ENCODE peak calls at places on chromosome 21, in four cellular contexts. One of them, this sample, is unnamed.

GRCh38 chr21:41121785-41122415 is 46.1 kb upstream of the BACE2 start:
- DNase-seq in activated naive CD8-positive, alpha-beta T cell treated with anti-CD3 and anti-CD28 coated beads, Interleukin-2, amount 10 ng/mL, durations not matched to agents 7 days and 5 days: peak; percentile 75
- DNase-seq in fibroblast of lung: peak; percentile 71
- DNase-seq in EH: peak; percentile 69
- DNase-seq in this sample: peak; percentile 39

GRCh38 chr21:33360281-33360680 is 35.5 kb downstream of the IFNAR1 start:
- DNase-seq in EH: peak; percentile 67
- DNase-seq in fibroblast of lung: peak; percentile 70
- DNase-seq in activated naive CD8-positive, alpha-beta T cell treated with anti-CD3 and anti-CD28 coated beads, Interleukin-2, amount 10 ng/mL, durations not matched to agents 7 days and 5 days: no peak
- DNase-seq in this sample: no peak

GRCh38 chr21:29193907-29194306 is 63.5 kb downstream of the MAP3K7CL start:
- DNase-seq in fibroblast of lung: no peak
- DNase-seq in EH: no peak
- DNase-seq in activated naive CD8-positive, alpha-beta T cell treated with anti-CD3 and anti-CD28 coated beads, Interleukin-2, amount 10 ng/mL, durations not matched to agents 7 days and 5 days: no peak
- DNase-seq in this sample: no peak

GRCh38 chr21:45091540-45092322 is 17.4 kb downstream of the ADARB1 start:
- DNase-seq in activated naive CD8-positive, alpha-beta T cell treated with anti-CD3 and anti-CD28 coated beads, Interleukin-2, amount 10 ng/mL, durations not matched to agents 7 days and 5 days: no peak
- DNase-seq in fibroblast of lung: no peak
- DNase-seq in EH: peak; percentile 34
- DNase-seq in this sample: no peak

GRCh38 chr21:38989745-38990423 is 184.2 kb downstream of the ETS2 start:
- DNase-seq in EH: peak; percentile 88
- DNase-seq in fibroblast of lung: peak; percentile 94
- DNase-seq in activated naive CD8-positive, alpha-beta T cell treated with anti-CD3 and anti-CD28 coated beads, Interleukin-2, amount 10 ng/mL, durations not matched to agents 7 days and 5 days: no peak
- DNase-seq in this sample: no peak

GRCh38 chr21:26751305-26751704 is 93.9 kb downstream of the ADAMTS1 start:
- DNase-seq in EH: no peak
- DNase-seq in activated naive CD8-positive, alpha-beta T cell treated with anti-CD3 and anti-CD28 coated beads, Interleukin-2, amount 10 ng/mL, durations not matched to agents 7 days and 5 days: no peak
- DNase-seq in fibroblast of lung: no peak
- DNase-seq in this sample: no peak

GRCh38 chr21:14947613-14948160 is 117.1 kb downstream of the NRIP1 start:
- DNase-seq in EH: no peak
- DNase-seq in activated naive CD8-positive, alpha-beta T cell treated with anti-CD3 and anti-CD28 coated beads, Interleukin-2, amount 10 ng/mL, durations not matched to agents 7 days and 5 days: no peak
- DNase-seq in fibroblast of lung: no peak
- DNase-seq in this sample: no peak

GRCh38 chr21:42540396-42540795 is 26.7 kb downstream of the SLC37A1 start:
- DNase-seq in EH: no peak
- DNase-seq in fibroblast of lung: no peak
- DNase-seq in activated naive CD8-positive, alpha-beta T cell treated with anti-CD3 and anti-CD28 coated beads, Interleukin-2, amount 10 ng/mL, durations not matched to agents 7 days and 5 days: no peak
- DNase-seq in this sample: no peak

GRCh38 chr21:43767980-43768867 is 7.9 kb downstream of the CSTB start:
- DNase-seq in fibroblast of lung: peak; percentile 90
- DNase-seq in activated naive CD8-positive, alpha-beta T cell treated with anti-CD3 and anti-CD28 coated beads, Interleukin-2, amount 10 ng/mL, durations not matched to agents 7 days and 5 days: no peak
- DNase-seq in EH: peak; percentile 72
- DNase-seq in this sample: no peak

GRCh38 chr21:43864806-43865470 is at the start of gene AGPAT3:
- DNase-seq in EH: peak; percentile 38
- DNase-seq in activated naive CD8-positive, alpha-beta T cell treated with anti-CD3 and anti-CD28 coated beads, Interleukin-2, amount 10 ng/mL, durations not matched to agents 7 days and 5 days: peak; percentile 75
- DNase-seq in fibroblast of lung: peak; percentile 10
- DNase-seq in this sample: peak; percentile 29

GRCh38 chr21:25563399-25564116 is 43.7 kb downstream of the MRPL39 start:
- DNase-seq in fibroblast of lung: peak; percentile 69
- DNase-seq in activated naive CD8-positive, alpha-beta T cell treated with anti-CD3 and anti-CD28 coated beads, Interleukin-2, amount 10 ng/mL, durations not matched to agents 7 days and 5 days: peak; percentile 64
- DNase-seq in EH: no peak
- DNase-seq in this sample: no peak

GRCh38 chr21:42269382-42269781 is 45.8 kb downstream of the TFF3 start:
- DNase-seq in EH: no peak
- DNase-seq in activated naive CD8-positive, alpha-beta T cell treated with anti-CD3 and anti-CD28 coated beads, Interleukin-2, amount 10 ng/mL, durations not matched to agents 7 days and 5 days: no peak
- DNase-seq in fibroblast of lung: no peak
- DNase-seq in this sample: no peak

GRCh38 chr21:43956667-43957030 is 55.5 kb upstream of the TRAPPC10 start:
- DNase-seq in activated naive CD8-positive, alpha-beta T cell treated with anti-CD3 and anti-CD28 coated beads, Interleukin-2, amount 10 ng/mL, durations not matched to agents 7 days and 5 days: no peak
- DNase-seq in fibroblast of lung: peak; percentile 58
- DNase-seq in EH: peak; percentile 58
- DNase-seq in this sample: no peak

GRCh38 chr21:45410151-45410864 is 5.3 kb downstream of the COL18A1 start:
- DNase-seq in activated naive CD8-positive, alpha-beta T cell treated with anti-CD3 and anti-CD28 coated beads, Interleukin-2, amount 10 ng/mL, durations not matched to agents 7 days and 5 days: no peak
- DNase-seq in fibroblast of lung: peak; percentile 45
- DNase-seq in EH: no peak
- DNase-seq in this sample: no peak

This sample was measured in naive B cell.